ENCODE peak calls at places on chromosomes 11 and 22, in four cellular contexts. N is IMR-90, P is endothelial cell, V is transverse colon. M is an unnamed sample.
A peak's percentile ranks its signal among the peaks of the same experiment; 100 is the strongest.

GRCh38 chr22:48581206-48581766 is 1246.4 kb downstream of the BRD1 start:
- DNase-seq in N (no peak), P (no peak), V (no peak), M (no peak)

GRCh38 chr22:41827671-41828070 is 5.2 kb upstream of the SREBF2 start:
- DNase-seq in N (no peak), P (no peak), V (no peak), M (no peak)

GRCh38 chr22:35721954-35722353 is 4.3 kb downstream of the APOL5 start:
- DNase-seq in N (no peak), P (no peak), V (no peak), M (no peak)

GRCh38 chr11:11577246-11577855 is 44.5 kb downstream of the GALNT18 start:
- DNase-seq in N (peak; percentile 50), P (no peak), V (no peak), M (no peak)

GRCh38 chr11:124113890-124114289 is 1.4 kb upstream of the VWA5A start:
- DNase-seq in N (peak; percentile 8), P (no peak), V (peak; percentile 63), M (no peak)

GRCh38 chr11:128884703-128885338 is 6.3 kb upstream of the KCNJ5 start:
- DNase-seq in N (peak; percentile 69), P (peak; percentile 76), V (peak; percentile 76), M (peak; percentile 62)

GRCh38 chr22:24834845-24835570 is 29.0 kb downstream of the SGSM1 start:
- DNase-seq in N (peak; percentile 11), P (peak; percentile 40), V (no peak), M (no peak)

GRCh38 chr11:131658952-131659351 is 288.5 kb downstream of the NTM start:
- DNase-seq in N (no peak), P (no peak), V (no peak), M (no peak)

GRCh38 chr22:30205281-30206115 is 41.1 kb downstream of the LIF start:
- DNase-seq in N (peak; percentile 100), P (no peak), V (no peak), M (no peak)

GRCh38 chr11:17350455-17351170 is 987 bp upstream of the NCR3LG1 start:
- DNase-seq in N (no peak), P (no peak), V (no peak), M (no peak)

GRCh38 chr11:17351510-17352176 is at the start of gene NCR3LG1:
- DNase-seq in N (peak; percentile 77), P (peak; percentile 28), V (peak; percentile 85), M (peak; percentile 25)

GRCh38 chr11:17353228-17354021 is 1.8 kb downstream of the NCR3LG1 start:
- DNase-seq in N (peak; percentile 76), P (peak; percentile 52), V (peak; percentile 85), M (peak; percentile 64)

GRCh38 chr11:17352925-17353227 is 1.3 kb downstream of the NCR3LG1 start:
- DNase-seq in N (peak; percentile 34), P (peak; percentile 11), V (peak; percentile 71), M (no peak)

GRCh38 chr11:17351171-17351509 is 460 bp upstream of the NCR3LG1 start:
- DNase-seq in N (no peak), P (no peak), V (no peak), M (no peak)
- TF ChIP-seq CTCF in N (peak; percentile 16), P (peak; percentile 32), V (no peak), M (peak; percentile 47)

DNA sequence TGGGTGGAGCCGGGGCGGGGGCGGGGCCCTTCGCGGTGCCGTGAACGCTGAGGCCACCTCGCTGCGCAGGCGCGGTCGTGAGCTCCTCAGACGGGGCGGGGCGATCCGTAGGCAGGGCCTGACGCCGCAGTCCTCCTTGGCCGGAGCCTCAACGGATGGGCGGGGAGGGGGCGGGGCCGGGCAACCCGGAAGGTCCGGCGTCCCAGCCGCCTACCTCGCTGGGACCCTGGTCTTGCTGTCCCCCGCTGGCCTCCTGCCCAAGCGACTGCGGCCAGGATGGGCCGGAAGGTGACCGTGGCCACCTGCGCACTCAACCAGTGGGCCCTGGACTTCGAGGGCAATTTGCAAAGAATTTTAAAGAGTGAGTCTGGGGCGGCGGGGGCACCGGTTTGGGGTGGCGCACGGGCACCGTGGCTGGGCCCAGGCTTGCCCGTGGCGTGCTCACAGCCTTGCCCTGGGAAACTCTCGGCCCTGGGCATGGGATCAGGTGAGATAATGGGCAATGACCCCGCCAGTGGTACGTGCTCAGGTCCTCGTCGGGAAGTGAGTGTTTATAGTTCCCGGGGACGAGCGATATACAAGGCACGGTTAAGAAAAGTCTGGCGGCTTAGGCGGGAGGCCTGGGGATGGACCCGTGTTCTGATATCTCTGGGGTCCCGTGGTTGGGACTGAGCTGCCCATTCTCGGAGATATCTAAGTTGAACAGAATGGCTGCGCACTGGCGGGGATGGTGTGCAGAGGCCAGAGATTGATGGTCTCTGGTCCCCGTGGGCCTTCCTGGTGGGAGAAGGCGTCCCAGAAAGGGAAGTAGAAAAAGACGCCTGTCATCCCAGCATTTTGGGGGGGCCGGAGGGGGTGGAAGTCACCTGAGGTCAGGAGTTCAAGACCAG is at the start of gene NADSYN1:
- DNase-seq in N (peak; percentile 87), P (peak; percentile 97), V (peak; percentile 99), M (peak; percentile 92)
- TF ChIP-seq CTCF in N (no peak), P (no peak), V (no peak), M (no peak)

DNA sequence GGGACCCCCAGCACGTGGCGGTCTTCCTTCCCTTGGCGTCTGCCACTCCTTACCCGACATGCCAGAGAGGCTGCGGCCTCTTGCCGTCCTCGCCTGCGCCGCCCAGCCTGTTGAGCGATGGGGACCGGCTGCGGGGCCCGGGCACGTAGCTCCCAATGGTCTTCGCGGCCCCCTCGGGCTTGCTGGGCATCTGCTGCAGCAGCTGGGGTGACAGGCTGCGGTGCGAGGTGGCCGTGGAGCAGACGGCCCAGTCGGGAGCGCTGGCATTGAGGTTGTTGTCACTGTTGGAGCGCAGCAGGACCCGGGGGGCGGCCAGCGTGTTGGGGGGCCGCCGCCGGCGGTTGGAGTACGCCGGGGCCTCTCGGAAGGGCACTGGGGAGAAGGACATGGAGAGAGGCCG is 422.0 kb downstream of the CTTN start:
- DNase-seq in N (no peak), P (no peak), V (no peak), M (no peak)
- TF ChIP-seq CTCF in N (no peak), P (no peak), V (no peak), M (no peak)

GRCh38 chr11:75577198-75577597 is 15.1 kb downstream of the SERPINH1 start:
- DNase-seq in N (peak; percentile 38), P (peak; percentile 50), V (peak; percentile 64), M (peak; percentile 52)
- TF ChIP-seq CTCF in N (peak; percentile 42), P (peak; percentile 68), V (peak; percentile 69), M (peak; percentile 64)

DNA sequence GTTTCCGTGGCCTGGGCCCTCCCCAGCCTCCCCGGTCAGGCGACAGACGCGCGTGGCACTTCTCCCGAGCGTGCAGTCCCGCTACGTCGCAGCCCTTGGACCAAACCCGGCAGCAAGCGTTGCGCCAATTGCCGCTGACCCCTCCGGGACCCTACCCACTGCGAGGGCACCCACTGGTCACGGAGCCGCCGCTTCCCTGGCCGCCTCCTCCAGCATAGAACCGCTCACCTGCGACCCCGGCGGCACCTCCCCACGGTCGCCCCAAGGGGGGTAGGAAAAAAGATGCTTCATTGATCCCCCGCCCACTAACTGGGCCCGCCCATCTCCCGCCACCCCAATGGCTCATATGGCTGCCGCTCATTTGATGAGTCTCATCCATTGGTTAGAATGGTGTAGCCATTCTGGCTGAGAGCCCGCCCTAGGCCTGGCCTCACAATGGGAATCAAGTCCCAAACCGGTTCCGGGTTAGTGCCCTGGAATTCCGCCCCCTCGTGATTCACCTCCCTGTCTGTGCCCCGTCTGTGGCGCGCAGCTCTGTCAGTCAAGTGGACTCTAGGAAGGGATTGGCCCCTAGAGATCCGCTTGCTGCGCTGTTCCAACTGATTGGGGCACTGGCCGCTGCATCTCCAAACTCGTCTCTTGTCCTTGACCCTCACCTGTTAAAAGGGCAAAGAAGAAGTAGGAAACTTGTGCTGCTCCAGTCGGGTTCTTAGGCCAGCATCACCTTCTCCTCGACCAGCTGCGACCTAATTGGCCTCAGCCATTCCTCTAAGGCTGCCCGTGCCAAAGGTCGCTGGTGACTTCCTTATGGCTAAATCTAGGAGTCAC is at the start of gene MSANTD4:
- DNase-seq in N (peak; percentile 99), P (peak; percentile 94), V (peak; percentile 99), M (peak; percentile 93)
- TF ChIP-seq CTCF in N (no peak), P (no peak), V (no peak), M (peak; percentile 5)

M was measured in neural crest cell.